ENCODE peak calls at places on chromosome 9, in six cellular contexts. One of them, this sample, is unnamed.
A peak's percentile ranks its signal among the peaks of the same experiment; 100 is the strongest.

GRCh38 chr9:87267701-87268100 is 230.0 kb upstream of the DAPK1 start:
- DNase-seq in thyroid gland: no peak
- DNase-seq in GM23248: peak; percentile 91
- DNase-seq in T-helper 17 cell: no peak
- DNase-seq in amniotic stem cell: no peak
- DNase-seq in glomerular endothelial cell: no peak
- DNase-seq in this sample: no peak

GRCh38 chr9:19174127-19174921 is 47.0 kb upstream of the PLIN2 start:
- DNase-seq in thyroid gland: peak; percentile 46
- DNase-seq in GM23248: peak; percentile 99
- DNase-seq in T-helper 17 cell: no peak
- DNase-seq in amniotic stem cell: peak; percentile 81
- DNase-seq in glomerular endothelial cell: no peak
- DNase-seq in this sample: peak; percentile 54

GRCh38 chr9:4555251-4555650 is 65.0 kb downstream of the SLC1A1 start:
- DNase-seq in thyroid gland: peak; percentile 62
- DNase-seq in GM23248: peak; percentile 58
- DNase-seq in T-helper 17 cell: no peak
- DNase-seq in amniotic stem cell: no peak
- DNase-seq in glomerular endothelial cell: peak; percentile 77
- DNase-seq in this sample: no peak

GRCh38 chr9:18429065-18429464 is 44.9 kb upstream of the ADAMTSL1 start:
- DNase-seq in thyroid gland: no peak
- DNase-seq in GM23248: peak; percentile 69
- DNase-seq in T-helper 17 cell: no peak
- DNase-seq in amniotic stem cell: no peak
- DNase-seq in glomerular endothelial cell: no peak
- DNase-seq in this sample: no peak

GRCh38 chr9:105438136-105438839 is 9.5 kb upstream of the FSD1L start:
- DNase-seq in thyroid gland: no peak
- DNase-seq in GM23248: peak; percentile 73
- DNase-seq in T-helper 17 cell: no peak
- DNase-seq in amniotic stem cell: no peak
- DNase-seq in glomerular endothelial cell: no peak
- DNase-seq in this sample: no peak

GRCh38 chr9:92770005-92770995 is 5.7 kb upstream of the BICD2 start:
- DNase-seq in thyroid gland: no peak
- DNase-seq in GM23248: peak; percentile 21
- DNase-seq in T-helper 17 cell: no peak
- DNase-seq in amniotic stem cell: no peak
- DNase-seq in glomerular endothelial cell: no peak
- DNase-seq in this sample: no peak

GRCh38 chr9:89878687-89879086 is 273.9 kb downstream of the GADD45G start:
- DNase-seq in thyroid gland: peak; percentile 18
- DNase-seq in GM23248: no peak
- DNase-seq in T-helper 17 cell: no peak
- DNase-seq in amniotic stem cell: no peak
- DNase-seq in glomerular endothelial cell: no peak
- DNase-seq in this sample: peak; percentile 69

GRCh38 chr9:15485836-15486678 is 24.7 kb downstream of the PSIP1 start:
- DNase-seq in thyroid gland: no peak
- DNase-seq in GM23248: peak; percentile 58
- DNase-seq in T-helper 17 cell: no peak
- DNase-seq in amniotic stem cell: peak; percentile 18
- DNase-seq in glomerular endothelial cell: no peak
- DNase-seq in this sample: no peak